ENCODE peak calls at places on chromosome 2, in ten cellular contexts. J is NCI-H2227 treated with DMSO at 0.1 percent for 48 hours, G is nucleus accumbens, N is amniotic stem cell, R is LoVo, D is IMR-90, W is upper lobe of right lung, A is GM20000, U is EH, H is T-helper 9 cell. M is an unnamed sample.
A peak's percentile ranks its signal among the peaks of the same experiment; 100 is the strongest.

GRCh38 chr2:149817206-149817605 is 229.6 kb upstream of the MMADHC start:
- DNase-seq in A (no peak), D (no peak), R (no peak), W (no peak), H (no peak), U (peak; percentile 65), N (no peak), J (no peak), G (no peak), M (peak; percentile 32)

GRCh38 chr2:235611756-235612155 is 117.9 kb downstream of the AGAP1 start:
- DNase-seq in J (peak; percentile 65), U (no peak), G (no peak), W (no peak), A (no peak), D (no peak), N (no peak), H (no peak), R (no peak), M (no peak)

GRCh38 chr2:237551071-237551574 is 15.3 kb upstream of the PRLH start:
- DNase-seq in R (no peak), G (no peak), J (no peak), A (no peak), D (no peak), W (no peak), H (no peak), N (no peak), U (no peak), M (no peak)

GRCh38 chr2:3265981-3266726 is 111.5 kb downstream of the EIPR1 start:
- DNase-seq in N (no peak), G (no peak), D (no peak), H (no peak), J (no peak), R (no peak), U (no peak), A (no peak), W (no peak), M (no peak)

GRCh38 chr2:223970343-223971128 is 13.3 kb downstream of the MRPL44 start:
- DNase-seq in N (peak; percentile 6), U (peak; percentile 66), R (peak; percentile 72), A (peak; percentile 36), G (no peak), W (no peak), D (peak; percentile 67), H (peak; percentile 30), J (peak; percentile 50), M (peak; percentile 66)

GRCh38 chr2:120660056-120660694 is 75.5 kb upstream of the GLI2 start:
- DNase-seq in G (no peak), H (no peak), U (no peak), D (no peak), N (no peak), W (no peak), J (no peak), A (no peak), R (no peak), M (no peak)

GRCh38 chr2:71670430-71670795 is 217.1 kb downstream of the DYSF start:
- DNase-seq in G (no peak), N (no peak), W (no peak), D (no peak), J (no peak), R (no peak), A (no peak), H (no peak), U (no peak), M (no peak)

GRCh38 chr2:105373895-105374401 is 24.9 kb downstream of the FHL2 start:
- DNase-seq in R (no peak), N (no peak), U (no peak), A (peak; percentile 74), D (no peak), G (no peak), W (no peak), J (no peak), H (no peak), M (no peak)

GRCh38 chr2:120600786-120601185 is 134.9 kb upstream of the GLI2 start:
- DNase-seq in H (no peak), U (no peak), D (no peak), N (no peak), R (no peak), J (no peak), W (peak; percentile 27), G (no peak), A (no peak), M (no peak)

GRCh38 chr2:64228126-64228678 is 84.0 kb upstream of the PELI1 start:
- DNase-seq in N (no peak), W (peak; percentile 91), J (peak; percentile 99), A (peak; percentile 79), G (peak; percentile 88), U (peak; percentile 63), D (peak; percentile 53), H (peak; percentile 26), R (peak; percentile 72), M (peak; percentile 82)

GRCh38 chr2:9737053-9737875 is 106.0 kb upstream of the TAF1B start:
- DNase-seq in U (peak; percentile 42), W (no peak), G (no peak), D (peak; percentile 50), A (peak; percentile 79), J (no peak), H (no peak), R (no peak), N (no peak), M (peak; percentile 59)

GRCh38 chr2:218981390-218982311 is 3.3 kb downstream of the FEV start:
- DNase-seq in G (no peak), R (no peak), N (no peak), U (no peak), H (no peak), J (no peak), D (peak; percentile 12), W (peak; percentile 67), A (peak; percentile 38), M (peak; percentile 62)

GRCh38 chr2:102585704-102586404 is 33.5 kb upstream of the SLC9A2 start:
- DNase-seq in R (peak; percentile 54), G (no peak), D (no peak), A (no peak), W (no peak), H (no peak), J (no peak), U (no peak), N (no peak), M (no peak)

GRCh38 chr2:237964578-237965404 is 2.0 kb upstream of the UBE2F start:
- DNase-seq in U (peak; percentile 25), D (peak; percentile 86), G (no peak), N (no peak), J (no peak), W (no peak), H (no peak), R (no peak), A (no peak), M (peak; percentile 76)

GRCh38 chr2:36797324-36798070 is 101.0 kb downstream of the VIT start:
- DNase-seq in W (no peak), U (peak; percentile 40), A (no peak), G (peak; percentile 6), D (no peak), N (no peak), R (no peak), J (no peak), H (no peak), M (no peak)

GRCh38 chr2:164840930-164841718 is 499 bp downstream of the COBLL1 start:
- DNase-seq in D (peak; percentile 32), H (no peak), W (peak; percentile 90), U (peak; percentile 87), J (peak; percentile 75), N (no peak), G (no peak), A (peak; percentile 59), R (peak; percentile 78), M (peak; percentile 77)

GRCh38 chr2:68469935-68470334 is 2.5 kb downstream of the APLF start:
- DNase-seq in U (no peak), G (no peak), W (no peak), N (no peak), A (no peak), D (no peak), H (no peak), J (no peak), R (no peak), M (peak; percentile 14)

GRCh38 chr2:43792653-43793052 is 18.8 kb downstream of the DYNC2LI1 start:
- DNase-seq in A (no peak), G (no peak), J (no peak), R (no peak), U (no peak), H (no peak), N (no peak), W (no peak), D (no peak), M (no peak)

GRCh38 chr2:152415231-152415642 is 80.3 kb downstream of the FMNL2 start:
- DNase-seq in U (no peak), H (no peak), J (no peak), A (no peak), N (no peak), D (peak; percentile 19), G (no peak), R (no peak), W (no peak), M (peak; percentile 29)

GRCh38 chr2:106138904-106139574 is 55.1 kb downstream of the UXS1 start:
- DNase-seq in W (no peak), R (no peak), U (no peak), G (no peak), N (no peak), J (no peak), D (no peak), H (no peak), A (no peak), M (no peak)

GRCh38 chr2:226782092-226782713 is 17.4 kb downstream of the IRS1 start:
- DNase-seq in R (no peak), N (no peak), W (no peak), G (no peak), H (no peak), D (peak; percentile 87), A (no peak), J (no peak), U (peak; percentile 78), M (no peak)

GRCh38 chr2:177668617-177669016 is 276.0 kb downstream of the AGPS start:
- DNase-seq in A (no peak), N (no peak), U (no peak), J (no peak), W (no peak), R (no peak), H (no peak), G (no peak), D (no peak), M (no peak)

GRCh38 chr2:88450925-88451575 is 1.4 kb downstream of the FOXI3 start:
- DNase-seq in N (no peak), G (no peak), U (no peak), R (no peak), D (no peak), J (no peak), A (no peak), H (no peak), W (peak; percentile 15), M (no peak)

GRCh38 chr2:29640360-29640759 is 281.0 kb downstream of the ALK start:
- DNase-seq in U (no peak), H (no peak), D (no peak), N (no peak), R (no peak), A (no peak), W (no peak), J (no peak), G (no peak), M (no peak)

GRCh38 chr2:164839914-164840457 is 1.6 kb downstream of the COBLL1 start:
- DNase-seq in J (no peak), H (no peak), G (no peak), U (peak; percentile 79), W (no peak), A (no peak), D (peak; percentile 18), R (no peak), N (no peak), M (peak; percentile 54)

GRCh38 chr2:208406474-208407451 is at the start of gene PTH2R:
- DNase-seq in G (no peak), J (peak; percentile 51), U (no peak), W (peak; percentile 62), R (no peak), N (no peak), D (no peak), H (no peak), A (no peak), M (peak; percentile 23)

GRCh38 chr2:186946896-186947467 is 98.0 kb upstream of the ZSWIM2 start:
- DNase-seq in D (no peak), R (no peak), J (no peak), W (no peak), G (no peak), A (no peak), N (no peak), H (no peak), U (no peak), M (no peak)

GRCh38 chr2:133377021-133377481 is 191.2 kb downstream of the NCKAP5 start:
- DNase-seq in H (no peak), N (no peak), W (no peak), G (no peak), R (no peak), U (peak; percentile 82), D (peak; percentile 78), J (no peak), A (no peak), M (peak; percentile 62)

M was measured in GM23248.